ENCODE peak calls at places on chromosomes 2 and 18, in ten cellular contexts. L is tibial artery, I is heart left ventricle, D is A673, R is Peyer's patch, U is pancreas, H is kidney, Y is colonic mucosa, A is HCT116, Z is stomach. C is an unnamed sample. For H3K4me1, the result is how much of the 10 kb centered on the place peaks cover.

GRCh38 chr2:242012956-242013764 is 143.6 kb downstream of the RTP5 start:
- DNase-seq in Z (no peak), U (no peak), Y (no peak), D (no peak), R (no peak), A (no peak), I (no peak), H (peak), L (no peak), C (no peak)

GRCh38 chr2:11546072-11546471 is 12.2 kb downstream of the GREB1 start:
- DNase-seq in U (no peak), Z (no peak), Y (no peak), D (no peak), I (no peak), L (no peak), R (no peak), A (no peak), H (no peak), C (no peak)

GRCh38 chr2:106104332-106105062 is 89.6 kb downstream of the UXS1 start:
- DNase-seq in U (peak), D (peak), I (peak), Y (peak), R (peak), Z (peak), L (no peak), A (peak), H (no peak), C (no peak)

GRCh38 chr2:68411397-68412126 is 46.5 kb downstream of the PLEK start:
- DNase-seq in D (no peak), R (no peak), H (no peak), Z (no peak), L (no peak), A (no peak), Y (no peak), I (no peak), U (no peak), C (no peak)

GRCh38 chr18:32770181-32770650 is 2.6 kb downstream of the KLHL14 start:
- DNase-seq in I (no peak), A (no peak), Y (no peak), U (no peak), L (no peak), Z (no peak), H (peak), R (peak), D (no peak), C (peak)

GRCh38 chr2:18154259-18154658 is 275.8 kb downstream of the KCNS3 start:
- DNase-seq in H (no peak), Y (no peak), R (no peak), U (no peak), D (no peak), Z (no peak), L (no peak), I (no peak), A (no peak), C (no peak)

GRCh38 chr2:96526615-96527014 is 9.9 kb upstream of the ARID5A start:
- DNase-seq in I (no peak), Y (no peak), A (no peak), D (no peak), R (no peak), L (peak), Z (no peak), H (no peak), U (no peak), C (no peak)

GRCh38 chr2:108612153-108612513 is 77.9 kb downstream of the LIMS1 start:
- DNase-seq in L (no peak), H (no peak), D (no peak), I (no peak), U (no peak), Z (no peak), A (no peak), R (peak), Y (no peak), C (no peak)

GRCh38 chr2:149767516-149767974 is 180.0 kb upstream of the MMADHC start:
- DNase-seq in D (peak), A (no peak), R (no peak), Y (no peak), H (no peak), L (no peak), U (no peak), Z (no peak), I (no peak), C (no peak)

DNA sequence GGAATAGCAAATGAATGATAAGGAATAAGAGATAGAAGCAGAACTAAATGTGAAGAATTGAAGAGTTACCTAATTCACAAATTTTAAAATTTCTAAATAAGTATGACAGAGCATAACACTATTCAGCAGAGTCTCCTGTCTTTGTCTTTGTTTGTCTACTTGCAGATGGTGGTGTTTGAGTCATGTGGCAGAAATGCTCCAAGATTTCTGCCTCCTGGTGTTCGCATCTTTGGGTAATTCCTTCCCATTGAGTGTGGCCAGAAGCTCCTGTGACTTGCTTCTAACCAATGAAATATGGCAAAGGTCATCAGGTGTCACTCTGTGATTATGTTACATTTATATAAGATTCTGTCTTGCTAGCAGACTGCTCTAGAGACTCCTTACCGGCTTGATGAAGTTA is 45.6 kb upstream of the GALNT3 start:
- DNase-seq in Z (no peak), D (no peak), U (no peak), A (no peak), L (no peak), I (no peak), H (no peak), Y (no peak), R (no peak), C (no peak)
- TF ChIP-seq CTCF in Z (no peak), D (no peak), U (no peak), A (no peak), L (no peak), I (no peak), H (no peak), Y (no peak), R (no peak), C (no peak)

GRCh38 chr18:3540805-3541548 is 91.0 kb downstream of the TGIF1 start:
- DNase-seq in L (no peak), D (no peak), U (no peak), I (no peak), H (no peak), R (no peak), Y (peak), Z (no peak), A (no peak), C (no peak)

GRCh38 chr18:3541549-3542386 is 91.8 kb downstream of the TGIF1 start:
- DNase-seq in Z (no peak), D (no peak), A (no peak), Y (no peak), I (no peak), R (no peak), U (no peak), L (no peak), H (no peak), C (no peak)

GRCh38 chr18:3538954-3539617 is 89.1 kb downstream of the TGIF1 start:
- DNase-seq in U (no peak), R (no peak), I (no peak), A (no peak), H (no peak), D (no peak), Y (no peak), L (no peak), Z (no peak), C (no peak)

GRCh38 chr18:3538456-3538855 is 88.5 kb downstream of the TGIF1 start:
- DNase-seq in Z (no peak), A (no peak), R (no peak), I (no peak), D (no peak), U (no peak), L (no peak), H (no peak), Y (no peak), C (no peak)
- H3K27ac ChIP-seq in Z (no peak), A (no peak), R (no peak), I (no peak), D (no peak), U (no peak), L (no peak), H (no peak), Y (no peak), C (no peak)

DNA sequence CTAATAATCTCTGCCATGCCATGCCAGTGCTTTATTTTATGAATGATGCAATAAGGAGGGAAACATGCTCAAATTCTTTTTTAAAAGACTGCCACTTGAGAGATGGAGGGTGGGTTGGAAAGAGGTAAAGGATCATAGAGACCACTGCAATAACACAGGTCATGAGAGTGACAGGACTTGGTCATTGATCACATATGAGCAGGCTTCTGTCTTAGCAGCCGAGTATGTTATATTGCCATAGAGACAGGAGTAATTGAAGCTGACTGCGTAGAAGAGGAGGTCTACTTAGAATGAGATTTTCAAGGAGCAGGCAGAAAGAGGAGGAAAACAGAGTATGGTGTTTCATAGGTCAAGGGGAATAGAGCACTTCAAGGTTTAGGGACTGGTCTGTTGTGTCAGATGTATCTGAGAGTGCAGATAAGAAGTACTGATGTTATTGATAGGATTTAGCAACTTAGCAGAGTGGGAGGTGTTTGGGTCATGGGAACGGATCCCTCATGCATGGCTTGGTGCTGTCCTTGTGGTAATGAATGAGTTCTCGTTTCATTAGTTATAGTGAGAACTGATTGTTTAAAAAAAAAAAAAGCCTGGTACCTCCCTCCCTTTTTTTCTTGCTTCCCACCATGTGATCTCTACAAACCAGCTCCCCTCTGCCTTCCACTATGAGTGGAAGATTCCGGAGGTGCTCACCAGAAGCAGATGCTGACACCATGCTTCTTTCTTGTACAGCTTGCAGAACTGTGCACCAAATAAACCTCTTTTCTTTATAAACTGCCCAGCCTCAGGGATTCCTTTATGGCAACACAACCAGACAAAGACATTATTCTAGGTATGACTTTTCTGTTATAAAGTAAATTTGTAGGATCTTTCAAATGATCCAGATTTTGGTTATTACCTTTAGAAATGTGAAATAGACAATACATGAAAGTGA is 32.8 kb downstream of the UGP2 start:
- DNase-seq in U (no peak), Z (no peak), A (no peak), I (no peak), D (no peak), Y (no peak), R (no peak), L (no peak), H (no peak), C (no peak)
- H3K4me1 ChIP-seq in U (under half), Z (under half), A (under half), I (under half), D (under half), Y (under half), R (under half), L (half or more), H (under half), C (under half)

DNA sequence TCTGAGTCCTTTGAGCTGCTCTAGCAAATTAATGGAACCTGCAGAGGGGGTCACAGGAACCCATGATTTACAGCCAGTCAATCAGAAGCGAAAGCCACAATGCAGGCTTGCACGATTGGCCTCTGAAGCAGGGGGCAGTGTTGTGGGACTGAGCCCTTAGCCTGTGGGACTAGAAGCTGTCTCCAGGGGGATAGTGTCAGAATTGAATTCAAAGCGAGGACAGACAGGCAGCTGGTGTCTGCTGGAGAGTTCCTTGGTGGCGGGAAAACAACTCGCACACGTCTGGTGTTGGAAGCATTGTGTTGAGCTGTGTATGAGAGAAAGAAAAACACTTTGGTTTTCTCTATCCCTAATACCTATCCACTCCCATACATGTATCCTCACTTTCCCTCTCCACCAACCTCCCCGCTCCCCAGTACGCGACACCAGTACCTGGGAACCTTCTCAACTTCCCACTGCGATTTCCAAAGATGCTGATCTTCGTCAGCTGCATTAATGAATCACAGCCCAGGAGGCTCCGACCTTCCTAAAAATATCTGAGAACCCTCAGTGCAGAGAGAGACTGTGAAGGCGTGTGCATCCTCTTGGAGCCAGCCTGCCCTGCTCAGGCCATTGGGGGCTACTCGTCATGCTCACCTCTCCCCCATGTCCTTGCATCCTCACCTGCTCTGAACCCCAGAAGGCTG is 88.2 kb downstream of the HS1BP3 start:
- DNase-seq in D (peak), R (no peak), Z (no peak), L (no peak), Y (no peak), H (no peak), U (no peak), A (no peak), I (no peak), C (no peak)
- TF ChIP-seq CTCF in D (no peak), R (no peak), Z (no peak), L (no peak), Y (no peak), H (no peak), U (no peak), A (peak), I (no peak), C (no peak)

GRCh38 chr18:77073336-77074093 is 59.1 kb downstream of the MBP start:
- DNase-seq in I (no peak), L (no peak), H (no peak), A (no peak), R (no peak), Z (no peak), U (no peak), D (no peak), Y (no peak), C (no peak)

GRCh38 chr18:77071711-77072292 is 60.8 kb downstream of the MBP start:
- DNase-seq in I (peak), A (no peak), D (no peak), Y (no peak), H (no peak), L (no peak), R (no peak), Z (peak), U (peak), C (no peak)

GRCh38 chr18:77076111-77076510 is 56.5 kb downstream of the MBP start:
- DNase-seq in R (no peak), D (no peak), Z (no peak), H (no peak), A (no peak), I (no peak), Y (no peak), U (no peak), L (no peak), C (no peak)

GRCh38 chr18:77072566-77072965 is 60.0 kb downstream of the MBP start:
- DNase-seq in A (no peak), Y (no peak), L (no peak), R (no peak), U (no peak), Z (no peak), D (no peak), I (no peak), H (no peak), C (no peak)

GRCh38 chr18:77074431-77074830 is 58.2 kb downstream of the MBP start:
- DNase-seq in L (no peak), R (no peak), U (no peak), H (no peak), Z (no peak), Y (no peak), I (no peak), D (no peak), A (no peak), C (no peak)
- H3K27ac ChIP-seq in L (no peak), R (no peak), U (no peak), H (no peak), Z (peak), Y (no peak), I (no peak), D (no peak), A (no peak), C (no peak)

DNA sequence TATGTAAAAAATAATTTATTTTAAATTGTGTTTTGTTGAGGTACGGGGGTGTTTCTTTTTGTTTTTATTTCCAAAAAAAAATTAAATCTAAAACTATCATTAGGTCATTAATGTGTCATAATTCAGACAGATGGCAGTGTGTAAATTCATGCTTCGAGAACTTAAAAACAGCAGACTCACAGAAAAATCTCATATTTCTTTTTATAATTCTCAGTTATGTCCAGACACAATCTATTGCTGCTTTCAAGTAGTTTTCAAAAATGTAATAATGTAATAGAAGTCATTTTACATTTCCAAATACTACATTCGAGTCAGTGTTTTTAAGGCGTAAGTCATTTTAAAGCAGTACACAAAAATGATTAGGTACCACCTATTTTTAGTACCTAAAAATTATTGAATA is 14.3 kb downstream of the IKZF2 start:
- DNase-seq in D (no peak), U (no peak), A (no peak), I (no peak), H (no peak), Z (no peak), L (no peak), Y (no peak), R (no peak), C (no peak)
- H3K4me1 ChIP-seq in D (under half), U (under half), A (under half), I (under half), H (under half), Z (under half), L (under half), Y (under half), R (under half), C (under half)

DNA sequence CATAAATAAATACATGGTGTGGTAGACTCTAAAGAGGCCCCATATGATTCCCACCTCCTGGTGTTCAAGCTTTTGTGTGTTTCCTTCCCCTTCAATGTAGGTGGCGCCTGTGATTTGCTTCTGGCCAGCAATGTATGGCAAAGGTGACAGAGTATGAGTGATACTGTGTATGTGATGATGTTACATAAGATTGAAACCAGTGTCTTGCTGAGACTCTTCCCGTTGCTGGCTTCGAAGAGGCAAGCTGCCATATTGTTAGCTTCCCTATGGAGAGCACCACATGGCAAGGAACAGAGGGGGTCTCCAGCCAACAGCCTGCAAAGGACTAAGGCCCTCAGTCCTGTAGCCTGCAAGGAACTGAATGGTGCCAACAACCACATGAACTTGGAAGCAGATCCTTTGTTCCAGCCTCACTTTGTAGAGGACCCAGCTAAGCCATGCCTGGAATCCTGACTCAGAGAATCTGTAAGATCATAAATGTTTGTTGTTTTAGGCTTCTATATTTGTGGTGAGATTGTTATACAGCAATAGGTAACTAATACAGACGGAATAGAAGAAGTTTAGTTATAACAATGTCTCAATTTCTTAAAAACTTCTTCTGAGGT is 1.7 kb upstream of the SMAD4 start:
- DNase-seq in U (no peak), I (no peak), Y (peak), A (peak), H (no peak), L (no peak), D (peak), Z (no peak), R (no peak), C (no peak)
- TF ChIP-seq CTCF in U (no peak), I (no peak), Y (no peak), A (no peak), H (no peak), L (no peak), D (peak), Z (no peak), R (no peak), C (peak)

GRCh38 chr18:55323051-55323994 is 264.7 kb downstream of the TCF4 start:
- DNase-seq in Y (no peak), D (peak), U (no peak), L (no peak), R (no peak), H (no peak), I (no peak), A (no peak), Z (no peak), C (no peak)
- H3K27ac ChIP-seq in Y (peak), D (peak), U (no peak), L (peak), R (peak), H (peak), I (peak), A (no peak), Z (peak), C (no peak)

DNA sequence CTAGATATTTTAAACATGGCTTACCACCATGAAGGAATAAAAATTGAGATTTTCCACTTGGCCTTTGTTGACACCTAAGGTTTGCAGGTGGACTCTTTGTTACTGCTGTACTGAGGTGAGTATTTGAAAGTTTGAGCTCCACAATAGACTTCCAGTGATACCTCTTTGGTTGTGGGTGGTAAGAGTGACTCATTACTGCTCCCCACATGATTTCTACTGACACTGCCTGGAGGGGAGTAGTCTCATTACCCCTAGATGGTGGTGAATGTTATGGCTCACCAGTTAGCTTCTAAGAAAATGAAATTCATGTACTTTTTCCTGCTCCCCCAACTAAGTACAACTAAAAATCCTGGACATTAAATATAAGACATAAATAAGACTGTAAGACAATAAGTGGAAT is 1183.1 kb upstream of the TMEFF2 start:
- DNase-seq in U (no peak), L (no peak), D (no peak), R (no peak), Y (no peak), A (no peak), H (no peak), Z (no peak), I (no peak), C (no peak)
- H3K4me1 ChIP-seq in U (under half), L (under half), D (under half), R (under half), Y (under half), A (under half), H (under half), Z (under half), I (under half), C (under half)